ENCODE peak calls at places on chromosomes 5 and 9, in nine cellular contexts. H, J, E, Z, N, M, G, K and S are unnamed samples.

GRCh38 chr5:56279979-56280378 is 46.8 kb upstream of the ANKRD55 start:
- DNase-seq in M (no peak), H (peak), Z (no peak), J (peak), G (no peak), N (no peak), K (no peak), E (peak), S (peak)

GRCh38 chr5:128146671-128147070 is 63.1 kb downstream of the SLC12A2 start:
- DNase-seq in N (no peak), H (no peak), Z (no peak), G (no peak), M (no peak), J (no peak), K (no peak), E (no peak), S (no peak)

GRCh38 chr5:170534177-170534576 is 30.4 kb downstream of the KCNIP1 start:
- DNase-seq in N (no peak), M (no peak), G (no peak), J (no peak), K (no peak), Z (no peak), H (no peak), E (peak), S (peak)

GRCh38 chr5:9622891-9623547 is 7.1 kb downstream of the TAS2R1 start:
- DNase-seq in E (peak), N (no peak), M (no peak), K (no peak), J (peak), Z (no peak), H (peak), G (no peak), S (no peak)

GRCh38 chr5:53253421-53253871 is 143.9 kb upstream of the MOCS2 start:
- DNase-seq in K (no peak), N (no peak), H (peak), Z (no peak), E (no peak), G (no peak), J (peak), M (no peak), S (peak)

GRCh38 chr9:91677354-91677753 is 253.7 kb upstream of the NFIL3 start:
- DNase-seq in M (no peak), Z (no peak), K (no peak), G (no peak), N (no peak), H (no peak), E (no peak), J (no peak), S (no peak)

GRCh38 chr5:168578506-168579205 is 512 bp downstream of the PANK3 start:
- DNase-seq in H (peak), K (no peak), J (peak), G (no peak), N (no peak), M (no peak), Z (no peak), E (peak), S (no peak)

GRCh38 chr9:113771199-113771598 is 104.9 kb upstream of the ZNF618 start:
- DNase-seq in J (no peak), H (no peak), M (no peak), G (no peak), E (no peak), K (no peak), Z (no peak), N (no peak), S (no peak)